ENCODE peak calls at places on chromosomes 5 and 9, in four cellular contexts. X is HepG2, A is K562, Q is GM12878. L is an unnamed sample.

GRCh38 chr9:106296426-106296825 is 566.5 kb upstream of the ZNF462 start:
- DNase-seq in A (no peak), Q (no peak), X (no peak), L (no peak)

GRCh38 chr9:2017459-2018161 is 2.5 kb downstream of the SMARCA2 start:
- DNase-seq in A (peak), Q (no peak), X (peak), L (peak)

GRCh38 chr9:123616707-123617106 is 260.7 kb downstream of the CRB2 start:
- DNase-seq in Q (no peak), A (no peak), X (no peak), L (no peak)

GRCh38 chr9:123637940-123638634 is 282.1 kb downstream of the CRB2 start:
- DNase-seq in Q (peak), A (no peak), X (no peak), L (peak)

GRCh38 chr5:41788800-41789395 is 81.3 kb downstream of the OXCT1 start:
- DNase-seq in Q (no peak), A (no peak), X (no peak), L (peak)

GRCh38 chr5:68436686-68437520 is 221.3 kb downstream of the PIK3R1 start:
- DNase-seq in A (no peak), X (no peak), Q (no peak), L (no peak)

GRCh38 chr5:38807570-38808461 is 38.0 kb upstream of the OSMR start:
- DNase-seq in X (no peak), Q (no peak), A (no peak), L (peak)

GRCh38 chr9:84330246-84330645 is 10.3 kb downstream of the SLC28A3 start:
- DNase-seq in A (no peak), X (no peak), Q (no peak), L (no peak)

GRCh38 chr9:21989440-21990189 is 4.6 kb downstream of the CDKN2A start:
- DNase-seq in X (no peak), A (no peak), Q (no peak), L (no peak)

GRCh38 chr5:100890514-100891008 is 12.5 kb downstream of the ST8SIA4 start:
- DNase-seq in X (no peak), A (no peak), Q (peak), L (peak)

GRCh38 chr5:67334383-67334782 is 137.8 kb upstream of the CD180 start:
- DNase-seq in X (no peak), Q (no peak), A (no peak), L (no peak)

GRCh38 chr5:12392246-12392645 is 488.0 kb upstream of the CTNND2 start:
- DNase-seq in A (no peak), Q (no peak), X (no peak), L (peak)

GRCh38 chr9:134779640-134780039 is 101.0 kb upstream of the FCN2 start:
- DNase-seq in Q (no peak), A (no peak), X (no peak), L (no peak)

GRCh38 chr9:85964526-85964925 is 23.6 kb downstream of the NAA35 start:
- DNase-seq in Q (no peak), A (no peak), X (no peak), L (no peak)

GRCh38 chr5:167460449-167461020 is 830.9 kb upstream of the WWC1 start:
- DNase-seq in A (no peak), Q (no peak), X (no peak), L (no peak)

GRCh38 chr9:130667117-130667430 is 2.7 kb downstream of the PRDM12 start:
- DNase-seq in A (peak), X (no peak), Q (no peak), L (no peak)
- TF ChIP-seq EZH2 in A (no peak), X (no peak), Q (no peak), L (no peak)

GRCh38 chr9:119071636-119072035 is 297.6 kb downstream of the BRINP1 start:
- DNase-seq in Q (no peak), A (no peak), X (no peak), L (no peak)
- TF ChIP-seq MYC in Q (no peak), A (no peak), X (no peak), L (no peak)

GRCh38 chr9:105281926-105282325 is 37.5 kb downstream of the SLC44A1 start:
- DNase-seq in Q (no peak), X (no peak), A (no peak), L (no peak)
- H2AFZ ChIP-seq in Q (no peak), X (no peak), A (no peak), L (no peak)

GRCh38 chr5:73303139-73304079 is 130.4 kb downstream of the TMEM174 start:
- DNase-seq in X (no peak), Q (no peak), A (no peak), L (no peak)

GRCh38 chr5:73299665-73300435 is 126.9 kb downstream of the TMEM174 start:
- DNase-seq in X (no peak), A (no peak), Q (no peak), L (no peak)

GRCh38 chr5:73302797-73303138 is 129.8 kb downstream of the TMEM174 start:
- DNase-seq in Q (no peak), X (no peak), A (no peak), L (no peak)

GRCh38 chr5:73300520-73301207 is 127.7 kb downstream of the TMEM174 start:
- DNase-seq in X (no peak), Q (no peak), A (no peak), L (no peak)

DNA sequence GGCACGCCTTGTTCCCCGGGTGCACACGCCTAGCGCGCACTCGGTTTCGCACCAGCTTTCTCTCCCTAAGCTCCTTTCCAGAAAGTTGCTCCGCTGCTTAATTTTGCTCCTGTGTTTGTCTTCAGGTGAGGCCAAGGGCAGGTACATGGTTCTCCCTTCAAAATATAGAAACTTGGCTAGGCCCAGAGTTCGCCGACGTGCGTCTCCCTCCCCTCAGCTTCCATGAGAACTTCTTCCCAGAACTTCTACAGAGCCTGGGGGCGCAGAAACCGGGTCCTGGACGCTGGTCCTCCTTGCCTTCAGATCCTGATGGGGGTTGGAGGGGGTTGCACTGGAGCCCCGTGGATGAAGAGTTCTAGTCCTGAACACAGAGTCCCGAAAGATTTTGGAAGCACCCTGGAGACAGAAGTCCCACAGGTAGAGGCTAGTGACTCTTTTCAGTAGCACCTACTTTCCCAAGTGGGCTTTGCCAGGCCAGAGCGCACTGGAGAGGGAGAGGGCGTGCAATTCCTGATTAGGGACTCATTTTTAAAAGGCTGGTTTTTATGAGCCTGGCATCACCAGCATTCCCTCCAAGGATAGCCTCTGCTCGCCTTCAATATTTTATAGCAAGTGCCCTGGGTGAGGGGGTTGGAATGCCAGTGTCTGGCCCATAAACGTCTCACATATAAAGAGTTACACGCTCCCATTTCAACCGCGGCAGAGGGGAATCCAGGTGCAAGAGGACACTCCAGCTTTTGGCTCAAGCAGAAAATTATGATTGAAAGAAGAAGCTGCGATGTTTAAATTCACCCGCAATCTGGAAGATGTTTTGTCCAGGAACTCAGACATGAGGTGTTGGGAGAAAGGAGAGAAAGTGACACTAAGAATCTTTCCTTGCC is 128.5 kb downstream of the TMEM174 start:
- DNase-seq in A (no peak), X (no peak), Q (no peak), L (no peak)
- TF ChIP-seq EZH2 in A (no peak), X (no peak), Q (peak), L (peak)

GRCh38 chr5:181152406-181152805 is 5.0 kb downstream of the OR2V2 start:
- DNase-seq in X (peak), A (no peak), Q (no peak), L (peak)
- TF ChIP-seq MYC in X (no peak), A (no peak), Q (no peak), L (no peak)

DNA sequence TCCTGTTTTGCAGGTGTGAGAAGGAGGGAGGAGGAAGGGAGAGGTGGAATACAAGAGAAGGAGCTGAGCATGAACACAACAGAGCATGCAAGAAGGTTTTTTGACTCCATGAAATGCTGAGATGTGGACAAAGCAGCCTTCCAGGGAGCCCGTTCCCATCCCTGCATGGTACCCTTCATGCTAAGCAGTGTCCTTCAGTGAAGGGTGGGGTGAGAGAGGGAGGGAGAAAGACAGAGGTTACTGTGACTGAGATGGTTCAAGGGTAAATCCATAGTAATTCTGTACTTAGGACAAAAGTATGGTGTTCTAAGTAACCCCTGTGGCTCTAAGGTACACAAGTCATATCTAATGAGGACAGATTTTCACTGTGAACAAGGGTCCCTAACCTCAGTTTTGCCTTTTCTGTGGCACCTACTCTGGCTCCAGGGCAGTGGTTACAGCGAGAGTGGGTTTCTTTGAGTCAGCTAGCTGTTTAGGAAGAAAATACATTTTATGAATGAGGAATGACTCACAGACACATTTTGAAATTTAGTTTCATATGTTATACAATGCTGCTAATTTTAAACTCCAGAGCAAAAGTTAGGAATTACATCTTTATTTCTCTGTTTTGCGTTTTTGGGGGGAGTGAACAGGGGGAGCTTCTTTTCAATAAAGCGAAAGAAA is 184.9 kb upstream of the SLC12A2 start:
- DNase-seq in A (no peak), Q (no peak), X (no peak), L (no peak)
- H2AFZ ChIP-seq in A (no peak), Q (no peak), X (no peak), L (no peak)

GRCh38 chr9:97801180-97801579 is 51.8 kb upstream of the FOXE1 start:
- DNase-seq in X (no peak), Q (no peak), A (no peak), L (no peak)

GRCh38 chr9:97802276-97802675 is 50.8 kb upstream of the FOXE1 start:
- DNase-seq in A (peak), X (peak), Q (no peak), L (no peak)

GRCh38 chr9:97803167-97804058 is 49.6 kb upstream of the FOXE1 start:
- DNase-seq in X (peak), A (peak), Q (no peak), L (peak)

GRCh38 chr9:97806721-97807120 is 46.3 kb upstream of the FOXE1 start:
- DNase-seq in X (no peak), Q (no peak), A (no peak), L (no peak)

GRCh38 chr9:97804059-97804365 is 49.0 kb upstream of the FOXE1 start:
- DNase-seq in A (no peak), X (no peak), Q (no peak), L (no peak)
- TF ChIP-seq EZH2 in A (no peak), X (no peak), Q (no peak), L (no peak)

DNA sequence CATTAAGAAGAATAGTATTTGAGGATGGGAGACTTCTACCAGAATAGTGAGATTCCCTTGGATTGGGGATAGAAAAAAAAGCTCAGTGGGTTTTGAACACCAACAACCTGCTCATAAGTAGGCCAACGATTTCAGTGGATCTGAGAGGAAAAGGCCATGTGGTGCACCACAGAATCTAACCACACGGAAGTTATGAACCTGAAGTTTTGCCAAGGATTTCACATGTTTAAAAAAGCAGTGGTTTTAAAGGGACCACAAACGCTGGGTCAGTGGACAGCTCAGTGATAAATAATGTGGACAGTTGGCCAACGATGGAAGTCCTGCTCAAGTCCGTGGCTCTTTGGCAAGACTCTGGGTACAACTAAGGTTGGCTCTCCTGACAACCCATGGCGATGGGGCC is 107.2 kb upstream of the TXNDC8 start:
- DNase-seq in Q (no peak), X (no peak), A (no peak), L (no peak)
- TF ChIP-seq MYC in Q (no peak), X (no peak), A (no peak), L (no peak)

GRCh38 chr5:147573171-147573570 is 63.3 kb upstream of the DPYSL3 start:
- DNase-seq in A (no peak), Q (no peak), X (no peak), L (no peak)
- H2AFZ ChIP-seq in A (no peak), Q (no peak), X (no peak), L (no peak)

DNA sequence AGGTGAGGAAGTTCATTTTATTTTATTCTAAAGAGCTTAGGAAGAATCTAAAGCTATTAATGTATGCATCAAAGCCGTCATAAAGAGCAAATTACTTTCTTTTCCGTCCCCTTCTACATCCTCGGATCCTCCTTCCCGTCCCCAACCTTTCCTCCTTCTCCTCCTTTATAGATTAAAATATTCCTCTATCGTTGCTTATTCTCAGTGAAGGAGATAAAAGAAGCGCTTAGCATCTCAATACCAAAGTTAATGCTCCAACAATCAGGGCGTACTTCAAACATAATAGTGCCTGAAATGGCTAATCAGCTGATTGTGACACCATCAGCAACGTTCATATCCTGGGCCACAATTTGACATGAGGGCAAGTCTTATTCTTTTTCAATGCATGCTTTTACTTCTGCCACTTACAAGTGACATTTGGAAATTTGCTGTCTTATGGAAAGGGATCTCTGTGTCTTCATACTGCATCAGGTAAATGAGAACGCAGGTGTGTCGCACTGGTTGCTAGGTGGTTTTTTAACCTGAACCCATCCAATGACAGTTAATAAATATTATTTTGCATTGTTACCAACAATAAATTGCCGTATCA is 975 bp downstream of the ADAMTS16 start:
- DNase-seq in Q (no peak), X (no peak), A (no peak), L (no peak)
- TF ChIP-seq EZH2 in Q (no peak), X (no peak), A (no peak), L (no peak)